ENCODE peak calls at places on chromosome 15, in four cellular contexts. One of them, this sample, is unnamed.

GRCh38 chr15:31141792-31142191 is 40.3 kb upstream of the TRPM1 start:
- DNase-seq in neural crest cell: no peak
- DNase-seq in fibroblast of lung: no peak
- DNase-seq in amygdala: no peak
- DNase-seq in this sample: no peak

GRCh38 chr15:91263632-91264477 is 163.8 kb downstream of the SV2B start:
- DNase-seq in neural crest cell: no peak
- DNase-seq in fibroblast of lung: peak; percentile 33
- DNase-seq in amygdala: no peak
- DNase-seq in this sample: peak; percentile 2

GRCh38 chr15:39140060-39140604 is 440.7 kb upstream of the THBS1 start:
- DNase-seq in neural crest cell: no peak
- DNase-seq in fibroblast of lung: peak; percentile 98
- DNase-seq in amygdala: no peak
- DNase-seq in this sample: peak; percentile 96

GRCh38 chr15:39786444-39787056 is 3.9 kb upstream of the FSIP1 start:
- DNase-seq in neural crest cell: no peak
- DNase-seq in fibroblast of lung: peak; percentile 50
- DNase-seq in amygdala: no peak
- DNase-seq in this sample: peak; percentile 80

GRCh38 chr15:69474291-69474690 is 21.7 kb downstream of the RPLP1 start:
- DNase-seq in neural crest cell: no peak
- DNase-seq in fibroblast of lung: peak; percentile 69
- DNase-seq in amygdala: no peak
- DNase-seq in this sample: no peak

GRCh38 chr15:40367038-40367672 is 9.1 kb downstream of the DISP2 start:
- DNase-seq in neural crest cell: no peak
- DNase-seq in fibroblast of lung: no peak
- DNase-seq in amygdala: peak; percentile 29
- DNase-seq in this sample: no peak

GRCh38 chr15:75649045-75649761 is 1.5 kb downstream of the SNX33 start:
- DNase-seq in neural crest cell: no peak
- DNase-seq in fibroblast of lung: no peak
- DNase-seq in amygdala: no peak
- DNase-seq in this sample: no peak

GRCh38 chr15:48358681-48359152 is 27.5 kb downstream of the DUT start:
- DNase-seq in neural crest cell: no peak
- DNase-seq in fibroblast of lung: peak; percentile 46
- DNase-seq in amygdala: no peak
- DNase-seq in this sample: peak; percentile 55

GRCh38 chr15:67146214-67146613 is 80.8 kb downstream of the SMAD3 start:
- DNase-seq in neural crest cell: no peak
- DNase-seq in fibroblast of lung: peak; percentile 92
- DNase-seq in amygdala: no peak
- DNase-seq in this sample: peak; percentile 91

GRCh38 chr15:39581501-39582285 is 814 bp downstream of the THBS1 start:
- DNase-seq in neural crest cell: peak; percentile 13
- DNase-seq in fibroblast of lung: peak; percentile 42
- DNase-seq in amygdala: no peak
- DNase-seq in this sample: peak; percentile 71

GRCh38 chr15:64396790-64397189 is 9.2 kb downstream of the TRIP4 start:
- DNase-seq in neural crest cell: no peak
- DNase-seq in fibroblast of lung: no peak
- DNase-seq in amygdala: no peak
- DNase-seq in this sample: no peak

GRCh38 chr15:94336817-94337537 is 105.6 kb downstream of the MCTP2 start:
- DNase-seq in neural crest cell: no peak
- DNase-seq in fibroblast of lung: no peak
- DNase-seq in amygdala: no peak
- DNase-seq in this sample: no peak

GRCh38 chr15:36814085-36814484 is 234.7 kb downstream of the CDIN1 start:
- DNase-seq in neural crest cell: no peak
- DNase-seq in fibroblast of lung: no peak
- DNase-seq in amygdala: no peak
- DNase-seq in this sample: no peak

GRCh38 chr15:98866503-98866902 is 141.1 kb downstream of the PGPEP1L start:
- DNase-seq in neural crest cell: no peak
- DNase-seq in fibroblast of lung: peak; percentile 94
- DNase-seq in amygdala: no peak
- DNase-seq in this sample: peak; percentile 75

GRCh38 chr15:62870216-62870615 is 172.3 kb upstream of the TPM1 start:
- DNase-seq in neural crest cell: no peak
- DNase-seq in fibroblast of lung: no peak
- DNase-seq in amygdala: no peak
- DNase-seq in this sample: no peak

GRCh38 chr15:83764201-83764839 is 110.4 kb downstream of the ADAMTSL3 start:
- DNase-seq in neural crest cell: no peak
- DNase-seq in fibroblast of lung: peak; percentile 9
- DNase-seq in amygdala: no peak
- DNase-seq in this sample: no peak

GRCh38 chr15:86034904-86035303 is 44.8 kb upstream of the AGBL1 start:
- DNase-seq in neural crest cell: no peak
- DNase-seq in fibroblast of lung: no peak
- DNase-seq in amygdala: no peak
- DNase-seq in this sample: no peak

GRCh38 chr15:71634820-71635219 is 175.5 kb upstream of the NR2E3 start:
- DNase-seq in neural crest cell: no peak
- DNase-seq in fibroblast of lung: peak; percentile 68
- DNase-seq in amygdala: no peak
- DNase-seq in this sample: peak; percentile 35

GRCh38 chr15:22267761-22268160 is 187.4 kb downstream of the OR4M2 start:
- DNase-seq in neural crest cell: no peak
- DNase-seq in fibroblast of lung: no peak
- DNase-seq in amygdala: no peak
- DNase-seq in this sample: no peak

GRCh38 chr15:33968224-33968623 is at the start of gene CHRM5:
- DNase-seq in neural crest cell: no peak
- DNase-seq in fibroblast of lung: no peak
- DNase-seq in amygdala: no peak
- DNase-seq in this sample: no peak

GRCh38 chr15:95281470-95281869 is 1049.0 kb upstream of the NR2F2 start:
- DNase-seq in neural crest cell: no peak
- DNase-seq in fibroblast of lung: peak; percentile 66
- DNase-seq in amygdala: no peak
- DNase-seq in this sample: no peak

GRCh38 chr15:71599404-71600225 is 210.7 kb upstream of the NR2E3 start:
- DNase-seq in neural crest cell: no peak
- DNase-seq in fibroblast of lung: peak; percentile 57
- DNase-seq in amygdala: no peak
- DNase-seq in this sample: no peak

GRCh38 chr15:79290642-79291275 is 8.2 kb downstream of the ANKRD34C start:
- DNase-seq in neural crest cell: no peak
- DNase-seq in fibroblast of lung: no peak
- DNase-seq in amygdala: no peak
- DNase-seq in this sample: no peak

GRCh38 chr15:42045211-42045615 is 24.4 kb upstream of the PLA2G4E start:
- DNase-seq in neural crest cell: no peak
- DNase-seq in fibroblast of lung: no peak
- DNase-seq in amygdala: no peak
- DNase-seq in this sample: no peak

GRCh38 chr15:74977599-74977998 is 17.8 kb upstream of the SCAMP5 start:
- DNase-seq in neural crest cell: no peak
- DNase-seq in fibroblast of lung: no peak
- DNase-seq in amygdala: no peak
- DNase-seq in this sample: no peak

This sample was measured in fibroblast of pulmonary artery.